ENCODE peak calls at places on chromosomes 11 and 22, in nine cellular contexts. S is neuronal stem cell; W is lower lobe of right lung; O is neural progenitor cell; T is PC-3; V is mesenchymal stem cell; F is cardiac muscle cell; P is CD4-positive, CD25-positive, alpha-beta regulatory T cell; Z is colonic mucosa. N is an unnamed sample. For H3K4me1, the result is how much of the 10 kb centered on the place peaks cover.

GRCh38 chr11:64234840-64235379 is 526 bp downstream of the VEGFB start:
- DNase-seq in P (peak), Z (peak), O (peak), W (no peak), T (peak), F (peak), V (peak), S (no peak), N (peak)

GRCh38 chr11:76577199-76577920 is 93.2 kb downstream of the LRRC32 start:
- DNase-seq in T (peak), S (no peak), W (no peak), Z (peak), V (peak), F (peak), P (no peak), O (no peak), N (peak)

GRCh38 chr22:29245626-29246385 is 22.0 kb downstream of the RHBDD3 start:
- DNase-seq in P (peak), Z (peak), W (peak), O (peak), F (peak), S (peak), V (peak), T (peak), N (peak)

GRCh38 chr11:12288212-12288933 is 89.0 kb upstream of the PARVA start:
- DNase-seq in V (peak), O (peak), T (peak), W (peak), S (peak), P (peak), F (peak), Z (peak), N (no peak)

GRCh38 chr11:11036185-11037161 is 178.6 kb upstream of the ZBED5 start:
- DNase-seq in F (peak), P (peak), V (peak), T (peak), O (peak), W (no peak), S (peak), Z (peak), N (no peak)

GRCh38 chr22:44167501-44167900 is 13.2 kb upstream of the PARVG start:
- DNase-seq in P (no peak), O (no peak), F (no peak), S (no peak), T (no peak), Z (no peak), W (no peak), V (no peak), N (no peak)

GRCh38 chr22:37284807-37285355 is 2.6 kb downstream of the CYTH4 start:
- DNase-seq in W (peak), Z (peak), T (no peak), P (peak), V (peak), S (no peak), F (no peak), O (no peak), N (peak)

GRCh38 chr22:44128961-44129613 is 51.6 kb upstream of the PARVG start:
- DNase-seq in F (no peak), S (no peak), P (no peak), W (peak), T (no peak), O (no peak), V (no peak), Z (no peak), N (no peak)

GRCh38 chr11:128415539-128415938 is 171.8 kb downstream of the ETS1 start:
- DNase-seq in T (no peak), P (no peak), O (no peak), S (no peak), W (no peak), Z (no peak), F (no peak), V (no peak), N (no peak)

GRCh38 chr22:47143249-47143938 is 380.9 kb downstream of the TBC1D22A start:
- DNase-seq in Z (no peak), S (no peak), W (no peak), F (no peak), P (no peak), V (no peak), O (no peak), T (no peak), N (no peak)

GRCh38 chr22:44019846-44020245 is 4.3 kb upstream of the PARVB start:
- DNase-seq in S (no peak), F (no peak), V (no peak), W (peak), T (no peak), O (no peak), P (no peak), Z (no peak), N (peak)

GRCh38 chr11:9143726-9144125 is 52.3 kb upstream of the SCUBE2 start:
- DNase-seq in W (no peak), T (no peak), P (no peak), S (no peak), Z (no peak), V (no peak), O (no peak), F (no peak), N (no peak)

GRCh38 chr11:95231881-95232605 is 1.0 kb upstream of the SESN3 start:
- DNase-seq in W (peak), F (peak), T (no peak), P (peak), V (peak), S (no peak), Z (peak), O (peak), N (peak)

GRCh38 chr22:42892156-42892555 is 35.1 kb upstream of the ARFGAP3 start:
- DNase-seq in S (no peak), F (no peak), P (no peak), T (no peak), V (no peak), W (no peak), O (no peak), Z (no peak), N (peak)

GRCh38 chr11:58776891-58777451 is 45.2 kb upstream of the GLYAT start:
- DNase-seq in T (no peak), O (no peak), W (no peak), F (no peak), Z (no peak), V (no peak), S (no peak), P (no peak), N (no peak)

GRCh38 chr11:69205929-69206612 is 50.3 kb downstream of the SMIM38 start:
- DNase-seq in V (no peak), Z (no peak), O (no peak), F (no peak), W (no peak), S (no peak), P (no peak), T (no peak), N (no peak)

GRCh38 chr11:114251797-114252327 is 44.3 kb upstream of the NNMT start:
- DNase-seq in T (no peak), O (peak), Z (no peak), S (no peak), P (no peak), V (no peak), F (no peak), W (no peak), N (no peak)

GRCh38 chr11:86910592-86910991 is 44.6 kb downstream of the FZD4 start:
- DNase-seq in Z (no peak), V (no peak), T (peak), O (no peak), W (no peak), F (no peak), S (no peak), P (no peak), N (no peak)

GRCh38 chr11:122362381-122362780 is 246.4 kb upstream of the BLID start:
- DNase-seq in F (no peak), T (no peak), P (no peak), O (no peak), Z (no peak), S (no peak), W (no peak), V (no peak), N (no peak)

GRCh38 chr11:95884364-95884763 is 39.5 kb downstream of the MTMR2 start:
- DNase-seq in F (peak), T (peak), W (no peak), P (no peak), O (no peak), S (no peak), Z (no peak), V (peak), N (no peak)

GRCh38 chr11:74097838-74098237 is 73.0 kb downstream of the C2CD3 start:
- DNase-seq in S (no peak), P (peak), V (no peak), Z (no peak), O (no peak), T (no peak), W (no peak), F (no peak), N (no peak)

GRCh38 chr11:69295995-69296889 is 2.3 kb downstream of the MYEOV start:
- DNase-seq in P (no peak), O (no peak), Z (no peak), S (no peak), T (peak), W (peak), V (peak), F (peak), N (no peak)

GRCh38 chr11:22130462-22131053 is 62.3 kb upstream of the ANO5 start:
- DNase-seq in P (no peak), V (no peak), F (no peak), O (peak), W (no peak), T (peak), S (peak), Z (no peak), N (no peak)

GRCh38 chr11:117717485-117718314 is 79.3 kb downstream of the DSCAML1 start:
- DNase-seq in W (peak), V (no peak), Z (peak), S (no peak), F (no peak), O (peak), P (no peak), T (peak), N (peak)

GRCh38 chr22:27802389-27803079 is 978 bp upstream of the MN1 start:
- DNase-seq in W (no peak), S (no peak), T (no peak), F (no peak), V (no peak), O (no peak), Z (no peak), P (no peak), N (no peak)

DNA sequence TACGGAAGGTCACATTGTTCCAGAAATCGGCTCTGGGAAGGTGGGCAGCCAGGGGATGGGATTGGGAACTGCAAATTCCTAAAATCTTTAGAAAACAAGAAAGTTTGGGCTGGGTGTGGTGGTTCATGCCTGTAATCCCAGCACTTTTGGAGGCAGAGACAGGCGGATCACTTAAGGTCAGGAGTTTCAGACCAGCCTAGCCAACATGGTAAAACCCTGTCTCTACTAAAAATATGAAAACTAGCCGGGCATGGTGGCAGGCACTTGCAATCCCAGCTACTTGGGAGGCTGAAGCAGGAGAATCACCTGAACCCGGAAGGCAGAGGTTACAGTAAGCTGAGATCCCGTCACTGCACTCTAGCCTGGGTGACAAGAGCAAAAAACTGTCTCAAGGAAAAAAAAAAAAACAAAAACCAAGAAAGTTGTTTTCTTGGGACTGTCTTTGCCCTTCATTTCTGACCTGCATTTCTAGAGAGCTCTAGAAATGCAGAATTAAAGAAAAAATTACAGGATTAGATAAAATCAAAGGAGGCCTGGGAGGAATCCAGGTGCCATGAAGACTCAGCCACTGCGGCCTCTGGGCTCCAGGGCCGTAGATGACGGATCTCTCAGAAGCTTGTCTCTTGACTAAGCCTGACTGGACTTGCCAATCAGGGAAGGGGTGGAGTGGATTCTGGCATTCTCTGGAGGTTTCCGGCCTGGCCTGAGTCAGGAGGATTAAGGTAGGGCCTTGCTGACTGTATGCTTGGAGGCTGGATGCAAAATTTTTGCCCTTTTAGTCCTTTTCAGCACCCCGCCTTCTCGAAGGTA is 5.3 kb upstream of the MALAT1 start:
- DNase-seq in V (peak), O (peak), P (no peak), Z (peak), F (peak), T (peak), W (peak), S (no peak), N (peak)
- H3K4me1 ChIP-seq in V (half or more), O (half or more), P (under half), Z (under half), F (half or more), T (half or more), W (half or more), S (half or more), N (half or more)

DNA sequence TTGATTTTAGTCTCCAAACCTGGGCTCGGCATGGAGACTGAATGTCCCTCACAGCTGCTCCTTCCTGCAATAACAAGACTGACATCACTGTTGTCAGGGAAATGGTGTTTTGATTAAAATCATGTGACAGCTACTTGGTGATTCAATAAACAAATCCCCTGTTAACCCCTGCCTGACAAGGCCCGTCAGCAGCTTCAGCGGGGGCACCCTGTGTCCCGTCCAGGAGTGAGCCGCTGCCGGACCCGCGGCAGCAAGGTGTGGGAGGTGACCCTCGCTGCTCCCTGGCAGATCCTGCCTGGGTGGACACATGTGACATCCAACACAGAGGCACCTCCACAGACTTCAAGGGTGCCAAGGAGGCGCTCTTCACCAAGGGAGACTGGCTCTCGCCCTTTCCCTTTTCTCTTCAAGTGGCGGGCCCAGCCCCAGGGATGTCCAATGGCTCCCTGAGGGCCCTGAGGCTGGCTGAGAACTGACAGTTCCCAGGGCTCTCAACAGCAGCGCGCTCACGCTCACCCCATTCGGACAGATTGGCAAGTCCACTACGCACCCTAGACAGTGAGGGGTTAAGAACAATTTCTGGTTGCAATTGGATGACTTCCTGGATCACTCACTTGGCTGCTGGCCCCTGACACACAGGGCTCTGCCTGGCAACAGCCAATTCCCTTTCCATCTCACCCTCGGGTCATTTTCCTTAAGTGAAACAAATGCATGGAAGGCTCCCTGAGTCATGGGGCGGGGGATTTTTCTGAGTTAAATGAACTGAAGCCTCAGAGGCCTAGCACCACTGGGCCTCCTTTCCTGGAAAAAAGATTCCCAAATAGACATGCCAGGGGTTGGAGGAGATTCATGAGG is 30.7 kb downstream of the PPP2R1B start:
- DNase-seq in W (no peak), T (peak), V (peak), F (peak), P (peak), Z (peak), S (no peak), O (no peak), N (peak)
- H3K4me1 ChIP-seq in W (half or more), T (under half), V (half or more), F (under half), P (under half), Z (under half), S (half or more), O (under half), N (under half)

GRCh38 chr22:21970037-21970799 is 12.4 kb downstream of the TOP3B start:
- DNase-seq in O (no peak), Z (no peak), F (no peak), V (no peak), P (no peak), W (no peak), T (no peak), S (no peak), N (no peak)

GRCh38 chr22:21966643-21967516 is 14.2 kb upstream of the PPM1F start:
- DNase-seq in O (no peak), V (no peak), P (no peak), T (no peak), W (no peak), F (no peak), S (no peak), Z (no peak), N (no peak)

GRCh38 chr22:21968452-21969129 is 14.0 kb downstream of the TOP3B start:
- DNase-seq in S (no peak), O (no peak), V (no peak), P (no peak), F (no peak), Z (no peak), T (no peak), W (no peak), N (no peak)

GRCh38 chr22:21965762-21966288 is 13.2 kb upstream of the PPM1F start:
- DNase-seq in T (no peak), Z (no peak), F (no peak), V (no peak), W (no peak), S (no peak), O (no peak), P (no peak), N (no peak)

GRCh38 chr22:21967693-21968271 is 14.8 kb downstream of the TOP3B start:
- DNase-seq in O (no peak), P (no peak), Z (no peak), T (no peak), V (no peak), S (no peak), W (no peak), F (no peak), N (peak)
- H3K4me1 ChIP-seq in O (under half), P (under half), Z (under half), T (under half), V (under half), S (under half), W (under half), F (under half), N (under half)

GRCh38 chr22:38302906-38303305 is 14.3 kb downstream of the CSNK1E start:
- DNase-seq in S (no peak), Z (no peak), T (no peak), V (no peak), O (no peak), P (no peak), W (no peak), F (no peak), N (no peak)

GRCh38 chr22:38299001-38299651 is 18.1 kb downstream of the CSNK1E start:
- DNase-seq in S (no peak), P (no peak), Z (no peak), O (no peak), F (no peak), W (no peak), T (peak), V (no peak), N (no peak)

GRCh38 chr22:38298312-38299000 is 18.8 kb downstream of the CSNK1E start:
- DNase-seq in W (no peak), V (peak), T (peak), O (peak), Z (no peak), F (peak), S (no peak), P (peak), N (no peak)

GRCh38 chr22:38300197-38300945 is 16.9 kb downstream of the CSNK1E start:
- DNase-seq in T (no peak), W (no peak), P (no peak), Z (no peak), O (no peak), V (no peak), S (no peak), F (no peak), N (no peak)

DNA sequence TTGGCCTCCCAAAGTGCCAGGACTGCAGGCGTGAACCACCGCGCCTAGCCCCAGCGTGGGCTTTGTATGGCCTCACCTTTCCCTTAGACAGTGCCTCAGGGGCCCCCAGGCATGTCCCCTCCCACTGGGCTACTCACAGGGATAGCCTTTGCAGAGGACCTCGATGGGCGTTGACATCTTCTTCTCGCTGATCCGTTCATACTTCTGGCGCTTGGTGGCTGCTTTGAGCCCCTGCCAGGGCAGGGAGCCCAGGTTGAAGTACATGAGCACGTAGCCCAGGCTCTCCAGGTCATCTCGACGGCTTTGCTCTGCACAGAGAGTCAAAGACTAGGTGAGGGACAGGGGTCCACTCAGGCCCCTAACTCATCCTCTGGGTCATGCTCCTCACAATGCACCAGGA is 17.5 kb downstream of the CSNK1E start:
- DNase-seq in O (no peak), P (no peak), F (no peak), W (no peak), V (no peak), Z (no peak), S (no peak), T (no peak), N (no peak)
- H3K4me1 ChIP-seq in O (under half), P (under half), F (under half), W (under half), V (under half), Z (under half), S (under half), T (under half), N (under half)

DNA sequence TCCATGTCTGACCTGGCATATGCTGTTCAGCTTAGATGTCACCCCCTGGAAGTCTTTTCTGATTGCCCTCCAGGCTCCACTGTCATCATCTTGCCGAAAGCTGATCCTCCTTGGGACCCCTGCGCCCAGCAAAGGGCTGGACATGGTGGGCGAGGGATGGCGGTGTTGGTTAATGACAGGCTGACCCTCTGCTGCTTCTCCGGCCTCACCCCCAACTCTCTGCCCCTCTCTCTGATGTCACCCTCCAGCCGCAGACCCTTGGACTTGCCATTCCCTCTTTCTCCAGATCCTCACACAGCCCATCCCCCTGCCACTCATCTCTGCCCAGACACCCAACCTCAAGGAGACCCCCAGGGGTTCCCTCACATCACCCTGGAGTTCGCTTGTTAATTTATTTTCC is 2.3 kb downstream of the EHBP1L1 start:
- DNase-seq in S (no peak), O (no peak), P (no peak), F (no peak), V (no peak), Z (no peak), W (no peak), T (no peak), N (no peak)
- H3K4me1 ChIP-seq in S (under half), O (under half), P (half or more), F (under half), V (under half), Z (under half), W (under half), T (under half), N (half or more)

GRCh38 chr22:50308986-50309600 is 1.6 kb upstream of the PLXNB2 start:
- DNase-seq in Z (no peak), V (peak), T (no peak), P (no peak), S (no peak), O (no peak), W (no peak), F (no peak), N (no peak)
- H3K4me1 ChIP-seq in Z (under half), V (under half), T (under half), P (under half), S (under half), O (under half), W (half or more), F (under half), N (under half)